ENCODE peak calls at places on chromosomes 2 and 18, in ten cellular contexts. U is kidney, P is PC-3, B is tibial artery, L is ovary, Z is A549, F is left lung, H is IMR-90, J is coronary artery, D is HCT116. O is an unnamed sample.

GRCh38 chr2:97748397-97748796 is 35.0 kb downstream of the ZAP70 start:
- DNase-seq in J (no peak), B (no peak), H (no peak), P (peak; percentile 25), D (no peak), L (no peak), U (peak; percentile 62), F (no peak), Z (peak; percentile 15), O (no peak)

GRCh38 chr18:10140461-10140911 is 226.7 kb downstream of the VAPA start:
- DNase-seq in U (no peak), L (no peak), H (peak; percentile 21), B (no peak), F (no peak), P (peak; percentile 46), D (no peak), J (no peak), Z (peak; percentile 3), O (no peak)

GRCh38 chr18:62688743-62689317 is 26.5 kb upstream of the PHLPP1 start:
- DNase-seq in F (no peak), B (no peak), P (no peak), D (no peak), Z (no peak), L (no peak), J (no peak), U (no peak), H (no peak), O (no peak)

GRCh38 chr2:236612737-236613136 is 43.1 kb downstream of the ACKR3 start:
- DNase-seq in B (no peak), H (no peak), J (no peak), F (no peak), U (no peak), P (no peak), L (no peak), Z (no peak), D (no peak), O (no peak)

GRCh38 chr2:213157242-213157641 is 5.8 kb upstream of the IKZF2 start:
- DNase-seq in Z (no peak), H (peak; percentile 23), J (no peak), P (no peak), B (no peak), D (no peak), F (no peak), L (no peak), U (no peak), O (no peak)

GRCh38 chr2:2291500-2292260 is 39.4 kb downstream of the MYT1L start:
- DNase-seq in L (no peak), H (no peak), Z (peak; percentile 9), J (no peak), P (peak; percentile 27), F (peak; percentile 75), D (no peak), B (no peak), U (no peak), O (no peak)

GRCh38 chr2:80548469-80548868 is 243.9 kb upstream of the LRRTM1 start:
- DNase-seq in Z (no peak), D (no peak), H (no peak), L (no peak), U (no peak), J (no peak), P (no peak), B (no peak), F (peak; percentile 16), O (no peak)

GRCh38 chr2:1886405-1886992 is 142.2 kb upstream of the PXDN start:
- DNase-seq in J (no peak), F (no peak), D (peak; percentile 47), U (no peak), H (peak; percentile 66), B (no peak), L (no peak), P (peak; percentile 73), Z (peak; percentile 71), O (peak; percentile 83)

GRCh38 chr2:138974651-138975050 is 194.5 kb upstream of the NXPH2 start:
- DNase-seq in J (no peak), F (no peak), L (no peak), Z (no peak), H (no peak), B (no peak), P (peak; percentile 32), U (no peak), D (no peak), O (peak; percentile 63)

GRCh38 chr2:201135396-201135795 is 19.4 kb downstream of the CFLAR start:
- DNase-seq in D (no peak), U (no peak), Z (no peak), J (no peak), H (no peak), P (no peak), L (no peak), B (no peak), F (no peak), O (no peak)

GRCh38 chr2:149271575-149271974 is 58.8 kb upstream of the LYPD6 start:
- DNase-seq in P (no peak), L (no peak), Z (no peak), U (no peak), D (no peak), H (no peak), J (no peak), F (no peak), B (no peak), O (no peak)

DNA sequence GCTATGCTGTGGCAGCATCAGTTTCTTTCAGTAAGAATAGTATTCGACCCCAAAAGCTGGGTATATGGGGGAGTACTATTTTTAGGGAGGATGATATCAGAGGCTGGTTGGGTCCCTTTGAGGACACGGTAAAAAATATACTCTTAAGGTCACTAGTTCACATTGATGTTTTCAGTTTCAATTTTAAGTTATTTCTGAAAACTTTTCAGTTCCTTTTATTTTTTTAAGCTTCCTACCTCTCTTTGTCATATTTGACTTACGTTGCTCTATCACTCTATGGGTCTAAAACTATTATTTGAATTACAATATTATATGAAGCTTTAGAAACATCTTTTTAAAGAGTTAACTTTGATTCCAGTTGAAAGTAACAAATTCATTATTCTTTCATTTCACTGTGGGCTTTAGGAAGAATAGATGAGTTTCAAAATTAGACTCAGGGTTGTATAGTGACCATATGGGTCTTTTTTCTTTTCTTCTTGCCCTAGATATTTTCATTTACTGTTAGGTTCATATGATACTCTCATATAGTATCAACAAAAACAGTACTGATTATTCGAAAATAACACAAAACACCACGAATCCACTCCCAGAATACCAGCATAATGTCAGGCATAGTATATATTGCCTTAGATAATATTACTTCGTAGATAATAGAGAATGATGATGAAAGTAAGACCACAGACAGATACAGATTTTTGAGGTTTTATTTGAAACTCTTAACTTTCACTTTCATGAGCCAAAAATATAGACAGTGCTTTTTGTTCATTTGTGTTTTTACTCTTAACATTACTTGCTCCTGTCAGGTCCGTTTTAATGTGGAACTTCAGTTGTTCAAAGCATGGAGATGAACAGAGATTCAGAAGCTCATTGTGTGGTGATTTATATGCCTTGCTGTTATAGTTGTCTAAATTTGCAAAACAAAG is 9.8 kb downstream of the RMDN2 start:
- DNase-seq in F (no peak), J (no peak), P (no peak), H (no peak), B (no peak), Z (no peak), U (no peak), D (no peak), L (no peak), O (no peak)
- H3K27ac ChIP-seq in F (no peak overlapping the region), J (no peak overlapping the region), P (no peak overlapping the region), H (no peak overlapping the region), B (no peak overlapping the region), Z (no peak overlapping the region), U (no peak overlapping the region), D (no peak overlapping the region), L (no peak overlapping the region), O (no peak overlapping the region)

GRCh38 chr2:238288650-238289573 is 502 bp upstream of the PER2 start:
- DNase-seq in U (peak; percentile 99), D (peak; percentile 97), L (peak; percentile 100), J (peak; percentile 99), P (peak; percentile 98), F (peak; percentile 97), Z (peak; percentile 76), H (peak; percentile 99), B (peak; percentile 99), O (peak; percentile 99)
- TF ChIP-seq CTCF in U (peak; percentile 13), D (peak; percentile 36), L (peak; percentile 44), J (no peak), P (peak; percentile 37), F (no peak), Z (peak; percentile 37), H (peak; percentile 46), B (peak; percentile 20), O (peak; percentile 38)

GRCh38 chr18:60024345-60024744 is 124.5 kb downstream of the PMAIP1 start:
- DNase-seq in J (no peak), P (no peak), F (no peak), Z (no peak), H (no peak), L (no peak), B (no peak), D (no peak), U (no peak), O (no peak)

GRCh38 chr18:60024857-60025256 is 125.1 kb downstream of the PMAIP1 start:
- DNase-seq in B (no peak), D (no peak), P (no peak), U (no peak), J (no peak), F (no peak), L (no peak), H (no peak), Z (no peak), O (no peak)

GRCh38 chr18:60021556-60021955 is 121.8 kb downstream of the PMAIP1 start:
- DNase-seq in U (no peak), Z (no peak), F (no peak), L (no peak), P (no peak), H (no peak), D (no peak), B (no peak), J (no peak), O (no peak)

GRCh38 chr18:60020107-60020925 is 120.5 kb downstream of the PMAIP1 start:
- DNase-seq in B (no peak), U (no peak), D (no peak), H (peak; percentile 26), L (no peak), P (no peak), F (no peak), J (no peak), Z (no peak), O (peak; percentile 24)

GRCh38 chr18:60022671-60023276 is 123.0 kb downstream of the PMAIP1 start:
- DNase-seq in H (peak; percentile 43), P (no peak), J (no peak), L (no peak), Z (no peak), D (no peak), F (no peak), B (no peak), U (no peak), O (no peak)
- H3K27ac ChIP-seq in H (no peak overlapping the region), P (no peak overlapping the region), J (no peak overlapping the region), L (no peak overlapping the region), Z (no peak overlapping the region), D (no peak overlapping the region), F (no peak overlapping the region), B (no peak overlapping the region), U (no peak overlapping the region), O (no peak overlapping the region)

DNA sequence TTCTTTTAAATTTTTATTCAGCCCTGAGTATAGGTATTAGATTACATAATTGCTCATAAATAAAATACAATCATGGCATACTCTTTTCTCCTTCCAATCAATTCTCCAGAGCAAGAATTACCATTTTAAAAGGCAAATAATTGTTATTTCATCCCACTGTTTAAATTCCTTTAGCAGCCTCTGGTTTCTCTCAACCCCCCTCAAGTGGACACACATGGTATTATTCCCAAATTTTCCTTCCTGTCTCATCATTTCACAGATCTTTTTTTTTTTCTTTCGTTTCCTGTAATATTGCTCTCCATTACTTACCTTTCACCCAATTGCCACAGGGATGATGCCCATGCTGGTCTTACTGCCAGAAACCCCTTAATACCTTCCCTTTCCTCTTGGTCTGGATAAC is 385.2 kb downstream of the RIT2 start:
- DNase-seq in L (no peak), D (no peak), J (no peak), U (no peak), H (no peak), F (no peak), Z (no peak), P (no peak), B (no peak), O (no peak)
- TF ChIP-seq CTCF in L (no peak), D (no peak), J (no peak), U (no peak), H (no peak), F (no peak), Z (no peak), P (no peak), B (no peak), O (peak; percentile 44)